ENCODE peak calls at places on chromosomes 13 and 19, in four cellular contexts. R is sigmoid colon; U is NCI-H446; X is stimulated activated CD4-positive, alpha-beta T cell treated with anti-CD3 and anti-CD28 coated beads, TNF-alpha, amount 100 ng/mL, for 48 hours. Q is an unnamed sample.

GRCh38 chr13:106440846-106441245 is 94.6 kb downstream of the EFNB2 start:
- DNase-seq in R (no peak), U (no peak), X (no peak), Q (no peak)

GRCh38 chr19:45474941-45475516 is 7.2 kb downstream of the FOSB start:
- DNase-seq in R (no peak), U (no peak), X (no peak), Q (no peak)

GRCh38 chr13:85558118-85558517 is 241.1 kb downstream of the SLITRK6 start:
- DNase-seq in U (no peak), X (no peak), R (no peak), Q (no peak)

GRCh38 chr19:11843741-11844140 is 4.8 kb upstream of the ZNF439 start:
- DNase-seq in U (no peak), R (no peak), X (no peak), Q (no peak)

GRCh38 chr19:54207908-54208783 is 7.5 kb downstream of the RPS9 start:
- DNase-seq in R (peak; percentile 89), X (peak; percentile 55), U (no peak), Q (no peak)

GRCh38 chr13:25905411-25906010 is 146.3 kb downstream of the SHISA2 start:
- DNase-seq in U (no peak), R (no peak), X (no peak), Q (no peak)

GRCh38 chr13:97125051-97125809 is 96.9 kb upstream of the MBNL2 start:
- DNase-seq in X (no peak), R (peak; percentile 75), U (no peak), Q (peak; percentile 44)

GRCh38 chr13:75486146-75486545 is 4.2 kb upstream of the TBC1D4 start:
- DNase-seq in U (no peak), X (no peak), R (no peak), Q (peak; percentile 19)

GRCh38 chr19:11446652-11447301 is 11.3 kb downstream of the PRKCSH start:
- DNase-seq in U (peak; percentile 34), R (peak; percentile 78), X (no peak), Q (peak; percentile 79)

GRCh38 chr19:48415395-48415794 is 21.9 kb downstream of the GRIN2D start:
- DNase-seq in R (peak; percentile 84), U (no peak), X (peak; percentile 79), Q (peak; percentile 99)

GRCh38 chr13:34155931-34156607 is 338.1 kb downstream of the RFC3 start:
- DNase-seq in U (no peak), R (no peak), X (no peak), Q (no peak)

GRCh38 chr13:73741742-73742141 is 392.5 kb downstream of the KLF12 start:
- DNase-seq in R (no peak), X (no peak), U (no peak), Q (no peak)

GRCh38 chr19:38030681-38031422 is 123.8 kb downstream of the SIPA1L3 start:
- DNase-seq in X (no peak), U (no peak), R (no peak), Q (no peak)

GRCh38 chr19:2618611-2619010 is 83.9 kb downstream of the GNG7 start:
- DNase-seq in X (peak; percentile 68), U (no peak), R (peak; percentile 80), Q (no peak)

GRCh38 chr19:10138879-10139795 is 19.4 kb upstream of the EIF3G start:
- DNase-seq in U (no peak), R (no peak), X (no peak), Q (no peak)

GRCh38 chr19:45581576-45581975 is 3.0 kb downstream of the OPA3 start:
- DNase-seq in R (no peak), X (no peak), U (no peak), Q (no peak)

GRCh38 chr13:24178847-24179845 is 18.6 kb downstream of the SPATA13 start:
- DNase-seq in U (no peak), X (no peak), R (no peak), Q (no peak)

GRCh38 chr13:66879971-66880370 is 350.2 kb downstream of the PCDH9 start:
- DNase-seq in X (no peak), R (no peak), U (no peak), Q (no peak)

GRCh38 chr19:16288544-16288943 is 36.1 kb upstream of the KLF2 start:
- DNase-seq in X (no peak), U (no peak), R (no peak), Q (no peak)

GRCh38 chr13:114283581-114283980 is 2.2 kb downstream of the UPF3A start:
- DNase-seq in R (no peak), U (no peak), X (no peak), Q (no peak)

GRCh38 chr13:76016799-76017198 is 380.7 kb downstream of the LMO7 start:
- DNase-seq in R (no peak), X (no peak), U (no peak), Q (peak; percentile 80)

GRCh38 chr13:29204651-29205050 is 384.5 kb downstream of the MTUS2 start:
- DNase-seq in X (no peak), R (no peak), U (no peak), Q (no peak)